ENCODE peak calls at places on chromosomes 3 and 15, in five cellular contexts. W is neuronal stem cell, B is H9, L is mesenchymal stem cell, U is H1. E is an unnamed sample.

GRCh38 chr3:130866327-130866726 is 27.6 kb upstream of the ATP2C1 start:
- DNase-seq in W (no peak), B (no peak), L (no peak), U (no peak), E (no peak)

GRCh38 chr15:73822998-73823397 is 50.4 kb upstream of the TBC1D21 start:
- DNase-seq in W (peak; percentile 32), B (no peak), L (peak; percentile 34), U (no peak), E (no peak)

GRCh38 chr3:78659386-78659987 is 1108.3 kb downstream of the ROBO1 start:
- DNase-seq in W (peak; percentile 39), B (no peak), L (peak; percentile 48), U (no peak), E (peak; percentile 74)

GRCh38 chr3:149448331-149448831 is 26.1 kb upstream of the TM4SF4 start:
- DNase-seq in W (no peak), B (no peak), L (peak; percentile 32), U (no peak), E (no peak)

GRCh38 chr15:71294636-71295241 is 179.5 kb downstream of the THSD4 start:
- DNase-seq in W (no peak), B (no peak), L (peak; percentile 65), U (no peak), E (peak; percentile 92)

GRCh38 chr3:101070260-101071121 is 77.3 kb upstream of the ABI3BP start:
- DNase-seq in W (peak; percentile 14), B (peak; percentile 93), L (peak; percentile 11), U (peak; percentile 93), E (peak; percentile 61)

GRCh38 chr3:151816091-151816604 is 2.2 kb downstream of the AADAC start:
- DNase-seq in W (no peak), B (no peak), L (peak; percentile 59), U (no peak), E (peak; percentile 13)

GRCh38 chr3:56706629-56707028 is 23.6 kb upstream of the TASOR start:
- DNase-seq in W (no peak), B (no peak), L (no peak), U (no peak), E (no peak)

GRCh38 chr15:39629376-39629775 is 48.5 kb downstream of the THBS1 start:
- DNase-seq in W (no peak), B (no peak), L (peak; percentile 46), U (no peak), E (no peak)

GRCh38 chr3:78153973-78154372 is 1114.1 kb downstream of the ROBO2 start:
- DNase-seq in W (no peak), B (no peak), L (no peak), U (no peak), E (no peak)

GRCh38 chr15:41955807-41956525 is 16.4 kb downstream of the EHD4 start:
- DNase-seq in W (no peak), B (peak; percentile 52), L (no peak), U (no peak), E (peak; percentile 30)

GRCh38 chr15:70765504-70766281 is 2.3 kb upstream of the UACA start:
- DNase-seq in W (no peak), B (no peak), L (peak; percentile 66), U (no peak), E (no peak)

GRCh38 chr3:67018105-67018788 is 20.1 kb downstream of the KBTBD8 start:
- DNase-seq in W (no peak), B (no peak), L (peak; percentile 16), U (no peak), E (peak; percentile 60)

GRCh38 chr3:43411429-43411828 is 125.1 kb downstream of the SNRK start:
- DNase-seq in W (no peak), B (no peak), L (no peak), U (no peak), E (no peak)

GRCh38 chr15:36579792-36580431 is 486 bp downstream of the CDIN1 start:
- DNase-seq in W (no peak), B (no peak), L (no peak), U (no peak), E (no peak)

GRCh38 chr3:160473233-160473632 is 23.6 kb upstream of the TRIM59 start:
- DNase-seq in W (no peak), B (no peak), L (no peak), U (no peak), E (no peak)

GRCh38 chr15:61715082-61715481 is 345.2 kb downstream of the VPS13C start:
- DNase-seq in W (no peak), B (no peak), L (no peak), U (no peak), E (no peak)

GRCh38 chr3:122146466-122146865 is 37.0 kb upstream of the CASR start:
- DNase-seq in W (no peak), B (no peak), L (no peak), U (no peak), E (no peak)

GRCh38 chr15:91289324-91289723 is 189.3 kb downstream of the SV2B start:
- DNase-seq in W (no peak), B (peak; percentile 57), L (no peak), U (no peak), E (no peak)

GRCh38 chr15:50182233-50183013 is 427 bp downstream of the SLC27A2 start:
- DNase-seq in W (peak; percentile 27), B (peak; percentile 51), L (peak; percentile 38), U (peak; percentile 85), E (peak; percentile 61)

GRCh38 chr3:46412786-46413298 is 5.8 kb downstream of the CCRL2 start:
- DNase-seq in W (no peak), B (no peak), L (no peak), U (no peak), E (no peak)

GRCh38 chr3:186255703-186256331 is 106.2 kb downstream of the DGKG start:
- DNase-seq in W (no peak), B (peak; percentile 59), L (no peak), U (peak; percentile 88), E (no peak)

GRCh38 chr3:138935864-138936762 is 10.8 kb downstream of the FOXL2 start:
- DNase-seq in W (peak; percentile 72), B (peak; percentile 89), L (peak; percentile 49), U (peak; percentile 99), E (no peak)

GRCh38 chr3:34696831-34697230 is 898.4 kb downstream of the PDCD6IP start:
- DNase-seq in W (no peak), B (no peak), L (no peak), U (no peak), E (peak; percentile 37)

GRCh38 chr3:119297169-119297568 is 3.0 kb downstream of the ARHGAP31 start:
- DNase-seq in W (no peak), B (no peak), L (peak; percentile 43), U (no peak), E (no peak)

GRCh38 chr3:183933160-183933559 is 48.5 kb upstream of the PARL start:
- DNase-seq in W (no peak), B (no peak), L (no peak), U (no peak), E (no peak)

GRCh38 chr15:41104234-41104633 is 11.8 kb downstream of the INO80 start:
- DNase-seq in W (no peak), B (no peak), L (peak; percentile 16), U (no peak), E (no peak)

GRCh38 chr15:48313216-48313615 is 18.0 kb upstream of the DUT start:
- DNase-seq in W (no peak), B (no peak), L (no peak), U (no peak), E (no peak)

GRCh38 chr3:48407542-48408099 is 22.3 kb downstream of the PLXNB1 start:
- DNase-seq in W (no peak), B (no peak), L (no peak), U (no peak), E (no peak)

GRCh38 chr3:135238201-135238600 is 443.1 kb downstream of the EPHB1 start:
- DNase-seq in W (no peak), B (no peak), L (no peak), U (no peak), E (no peak)

DNA sequence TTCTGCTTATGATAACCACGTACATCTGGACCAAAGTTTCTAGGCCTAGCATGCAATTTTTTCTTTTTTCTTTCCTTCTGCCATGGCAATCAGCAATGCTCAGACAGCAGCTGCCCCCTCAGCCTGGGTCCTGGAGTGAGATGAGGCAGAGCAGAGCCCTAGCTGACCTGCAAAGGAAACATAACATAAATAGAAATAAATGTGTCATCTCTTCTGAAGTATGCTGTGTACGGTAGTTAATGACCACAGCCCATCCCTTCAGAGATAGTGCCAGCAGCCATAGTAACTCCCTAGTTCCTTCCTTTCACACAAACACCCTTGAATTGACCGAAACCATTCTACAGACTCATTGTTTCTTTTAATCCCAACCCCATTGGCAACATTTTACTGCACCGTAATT is 8.4 kb upstream of the CD47 start:
- DNase-seq in W (no peak), B (no peak), L (peak; percentile 67), U (no peak), E (no peak)
- H2BK12ac ChIP-seq in W (no peak overlapping the region), B (no peak overlapping the region), L (no peak overlapping the region), U (no peak overlapping the region), E (no peak overlapping the region)

DNA sequence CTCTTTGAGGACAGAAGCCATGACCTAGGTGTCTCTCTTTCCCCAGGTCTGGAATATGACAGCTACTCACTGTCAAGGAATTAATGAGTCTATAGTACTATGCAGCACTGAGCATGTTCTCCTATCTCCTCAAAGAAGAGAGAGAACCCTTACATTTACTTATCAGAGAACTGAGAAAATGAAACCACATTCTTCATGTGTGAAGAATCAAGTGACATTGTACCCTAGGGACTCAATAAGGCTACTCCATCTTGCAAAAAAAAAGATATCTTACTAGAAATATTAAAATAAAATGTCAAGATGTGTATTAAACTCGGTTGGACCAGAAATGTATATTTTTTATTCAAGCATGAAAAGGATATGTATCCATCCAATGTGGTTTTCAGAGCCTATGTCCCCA is 133.2 kb upstream of the COL8A1 start:
- DNase-seq in W (no peak), B (no peak), L (peak; percentile 61), U (no peak), E (no peak)
- H4K91ac ChIP-seq in W (no peak overlapping the region), B (no peak overlapping the region), L (no peak overlapping the region), U (no peak overlapping the region), E (no peak overlapping the region)

GRCh38 chr3:141506071-141506470 is 19.2 kb downstream of the RASA2 start:
- DNase-seq in W (no peak), B (no peak), L (no peak), U (no peak), E (no peak)
- H2BK12ac ChIP-seq in W (no peak overlapping the region), B (no peak overlapping the region), L (no peak overlapping the region), U (no peak overlapping the region), E (no peak overlapping the region)

GRCh38 chr15:85444329-85444605 is 63.9 kb downstream of the AKAP13 start:
- DNase-seq in W (no peak), B (no peak), L (no peak), U (no peak), E (no peak)

GRCh38 chr15:85439996-85440395 is 59.6 kb downstream of the AKAP13 start:
- DNase-seq in W (no peak), B (no peak), L (no peak), U (no peak), E (no peak)

GRCh38 chr15:85443046-85443445 is 62.6 kb downstream of the AKAP13 start:
- DNase-seq in W (no peak), B (no peak), L (no peak), U (no peak), E (no peak)

GRCh38 chr15:85443593-85444328 is 63.4 kb downstream of the AKAP13 start:
- DNase-seq in W (peak; percentile 42), B (no peak), L (peak; percentile 85), U (no peak), E (peak; percentile 72)

DNA sequence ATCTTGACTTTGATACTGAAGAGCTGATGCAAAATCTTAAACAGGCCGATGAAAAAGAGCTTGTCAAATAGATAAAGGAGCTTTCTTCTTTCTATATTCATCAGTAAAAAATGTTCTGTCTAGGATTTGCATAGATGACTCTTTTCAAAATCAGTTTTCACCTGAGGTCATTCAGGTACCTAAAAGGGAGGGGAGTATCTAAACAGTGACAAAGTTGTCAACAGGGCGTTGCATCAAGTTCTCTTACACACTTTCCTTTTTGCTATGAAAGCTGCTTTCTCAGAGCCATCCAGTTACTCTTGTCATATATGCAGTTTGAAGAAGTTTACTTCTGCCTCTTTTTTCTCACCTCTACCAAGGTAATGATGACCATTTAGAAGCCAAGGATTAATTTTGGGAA is 60.0 kb downstream of the AKAP13 start:
- DNase-seq in W (no peak), B (no peak), L (no peak), U (no peak), E (peak; percentile 79)
- H4K91ac ChIP-seq in W (no peak overlapping the region), B (no peak overlapping the region), L (no peak overlapping the region), U (no peak overlapping the region), E (no peak overlapping the region)

E was measured in trophoblast cell.